ENCODE peak calls at places on chromosomes 3 and 15, in nine cellular contexts. One of them, this sample, is unnamed.

GRCh38 chr3:107913671-107914070 is 177.2 kb downstream of the CD47 start:
- DNase-seq in GF-D8: no peak
- DNase-seq in mucosa of descending colon: no peak
- DNase-seq in H54: no peak
- DNase-seq in iPS-NIHi11: no peak
- DNase-seq in Kasumi-1: no peak
- DNase-seq in uterus: no peak
- DNase-seq in AG08396: no peak
- DNase-seq in AML-193: no peak
- DNase-seq in this sample: no peak

GRCh38 chr15:98384328-98385029 is 263.9 kb upstream of the IGF1R start:
- DNase-seq in Kasumi-1: no peak
- DNase-seq in AML-193: no peak
- DNase-seq in mucosa of descending colon: no peak
- DNase-seq in GF-D8: no peak
- DNase-seq in iPS-NIHi11: no peak
- DNase-seq in AG08396: no peak
- DNase-seq in uterus: no peak
- DNase-seq in H54: no peak
- DNase-seq in this sample: no peak

GRCh38 chr3:120688121-120688520 is 6.1 kb upstream of the HGD start:
- DNase-seq in Kasumi-1: peak
- DNase-seq in iPS-NIHi11: no peak
- DNase-seq in GF-D8: no peak
- DNase-seq in mucosa of descending colon: no peak
- DNase-seq in uterus: no peak
- DNase-seq in AML-193: peak
- DNase-seq in H54: no peak
- DNase-seq in AG08396: peak
- DNase-seq in this sample: peak

GRCh38 chr15:78148392-78149067 is 632 bp upstream of the IDH3A start:
- DNase-seq in AG08396: no peak
- DNase-seq in GF-D8: no peak
- DNase-seq in uterus: no peak
- DNase-seq in Kasumi-1: no peak
- DNase-seq in AML-193: no peak
- DNase-seq in mucosa of descending colon: no peak
- DNase-seq in iPS-NIHi11: no peak
- DNase-seq in H54: no peak
- DNase-seq in this sample: no peak

GRCh38 chr3:184795493-184796198 is 16.3 kb upstream of the VPS8 start:
- DNase-seq in AML-193: no peak
- DNase-seq in GF-D8: no peak
- DNase-seq in AG08396: no peak
- DNase-seq in uterus: no peak
- DNase-seq in mucosa of descending colon: no peak
- DNase-seq in iPS-NIHi11: peak
- DNase-seq in H54: no peak
- DNase-seq in Kasumi-1: peak
- DNase-seq in this sample: no peak

GRCh38 chr15:58327958-58328357 is 103.8 kb upstream of the LIPC start:
- DNase-seq in AG08396: no peak
- DNase-seq in iPS-NIHi11: no peak
- DNase-seq in mucosa of descending colon: no peak
- DNase-seq in H54: no peak
- DNase-seq in uterus: no peak
- DNase-seq in GF-D8: no peak
- DNase-seq in AML-193: no peak
- DNase-seq in Kasumi-1: no peak
- DNase-seq in this sample: no peak

GRCh38 chr15:40098489-40099261 is 10.0 kb downstream of the BMF start:
- DNase-seq in iPS-NIHi11: no peak
- DNase-seq in AG08396: peak
- DNase-seq in AML-193: peak
- DNase-seq in mucosa of descending colon: peak
- DNase-seq in Kasumi-1: peak
- DNase-seq in H54: peak
- DNase-seq in uterus: peak
- DNase-seq in GF-D8: peak
- DNase-seq in this sample: peak

GRCh38 chr3:127215714-127216414 is 22.9 kb downstream of the PRR23E start:
- DNase-seq in Kasumi-1: peak
- DNase-seq in uterus: no peak
- DNase-seq in GF-D8: no peak
- DNase-seq in AG08396: no peak
- DNase-seq in AML-193: no peak
- DNase-seq in H54: no peak
- DNase-seq in mucosa of descending colon: no peak
- DNase-seq in iPS-NIHi11: no peak
- DNase-seq in this sample: no peak

GRCh38 chr3:4866841-4867240 is 112.4 kb upstream of the BHLHE40 start:
- DNase-seq in mucosa of descending colon: no peak
- DNase-seq in Kasumi-1: no peak
- DNase-seq in iPS-NIHi11: no peak
- DNase-seq in H54: no peak
- DNase-seq in AG08396: peak
- DNase-seq in AML-193: no peak
- DNase-seq in uterus: no peak
- DNase-seq in GF-D8: no peak
- DNase-seq in this sample: no peak

GRCh38 chr3:50961361-50961760 is 286.6 kb downstream of the DOCK3 start:
- DNase-seq in mucosa of descending colon: no peak
- DNase-seq in Kasumi-1: peak
- DNase-seq in AG08396: no peak
- DNase-seq in uterus: no peak
- DNase-seq in AML-193: no peak
- DNase-seq in GF-D8: peak
- DNase-seq in H54: no peak
- DNase-seq in iPS-NIHi11: no peak
- DNase-seq in this sample: no peak

GRCh38 chr15:78907577-78907976 is 34.9 kb downstream of the MORF4L1 start:
- DNase-seq in H54: no peak
- DNase-seq in Kasumi-1: peak
- DNase-seq in GF-D8: no peak
- DNase-seq in uterus: no peak
- DNase-seq in iPS-NIHi11: peak
- DNase-seq in mucosa of descending colon: no peak
- DNase-seq in AML-193: no peak
- DNase-seq in AG08396: no peak
- DNase-seq in this sample: no peak

GRCh38 chr3:149299938-149300791 is 33.3 kb downstream of the TM4SF18 start:
- DNase-seq in GF-D8: peak
- DNase-seq in mucosa of descending colon: peak
- DNase-seq in AG08396: peak
- DNase-seq in uterus: peak
- DNase-seq in H54: peak
- DNase-seq in Kasumi-1: peak
- DNase-seq in iPS-NIHi11: peak
- DNase-seq in AML-193: peak
- DNase-seq in this sample: peak

GRCh38 chr3:140636452-140637138 is 41.3 kb upstream of the TRIM42 start:
- DNase-seq in iPS-NIHi11: no peak
- DNase-seq in H54: no peak
- DNase-seq in Kasumi-1: no peak
- DNase-seq in uterus: no peak
- DNase-seq in mucosa of descending colon: no peak
- DNase-seq in AML-193: no peak
- DNase-seq in AG08396: no peak
- DNase-seq in GF-D8: no peak
- DNase-seq in this sample: no peak

GRCh38 chr15:84653584-84653909 is 536 bp downstream of the WDR73 start:
- DNase-seq in iPS-NIHi11: no peak
- DNase-seq in AML-193: peak
- DNase-seq in GF-D8: no peak
- DNase-seq in uterus: no peak
- DNase-seq in H54: no peak
- DNase-seq in AG08396: no peak
- DNase-seq in Kasumi-1: no peak
- DNase-seq in mucosa of descending colon: no peak
- DNase-seq in this sample: no peak

GRCh38 chr3:176767385-176767784 is 429.9 kb downstream of the TBL1XR1 start:
- DNase-seq in iPS-NIHi11: no peak
- DNase-seq in GF-D8: no peak
- DNase-seq in mucosa of descending colon: no peak
- DNase-seq in AML-193: no peak
- DNase-seq in H54: peak
- DNase-seq in uterus: no peak
- DNase-seq in Kasumi-1: no peak
- DNase-seq in AG08396: peak
- DNase-seq in this sample: peak

GRCh38 chr15:35186346-35186745 is 101.3 kb upstream of the NANOGP8 start:
- DNase-seq in AG08396: no peak
- DNase-seq in uterus: no peak
- DNase-seq in GF-D8: no peak
- DNase-seq in mucosa of descending colon: no peak
- DNase-seq in Kasumi-1: no peak
- DNase-seq in iPS-NIHi11: no peak
- DNase-seq in H54: no peak
- DNase-seq in AML-193: no peak
- DNase-seq in this sample: no peak

GRCh38 chr3:13711911-13712650 is 163.2 kb downstream of the FBLN2 start:
- DNase-seq in mucosa of descending colon: no peak
- DNase-seq in H54: no peak
- DNase-seq in Kasumi-1: no peak
- DNase-seq in uterus: no peak
- DNase-seq in iPS-NIHi11: no peak
- DNase-seq in GF-D8: no peak
- DNase-seq in AML-193: no peak
- DNase-seq in AG08396: no peak
- DNase-seq in this sample: no peak

GRCh38 chr3:160720123-160720746 is 35.8 kb upstream of the PPM1L start:
- DNase-seq in H54: no peak
- DNase-seq in iPS-NIHi11: peak
- DNase-seq in mucosa of descending colon: no peak
- DNase-seq in Kasumi-1: no peak
- DNase-seq in AML-193: no peak
- DNase-seq in uterus: no peak
- DNase-seq in GF-D8: no peak
- DNase-seq in AG08396: no peak
- DNase-seq in this sample: no peak

GRCh38 chr3:182651461-182651860 is 141.8 kb upstream of the ATP11B start:
- DNase-seq in mucosa of descending colon: peak
- DNase-seq in AG08396: no peak
- DNase-seq in iPS-NIHi11: no peak
- DNase-seq in GF-D8: no peak
- DNase-seq in uterus: no peak
- DNase-seq in H54: no peak
- DNase-seq in AML-193: no peak
- DNase-seq in Kasumi-1: no peak
- DNase-seq in this sample: no peak

GRCh38 chr3:53809764-53810400 is 36.3 kb downstream of the CHDH start:
- DNase-seq in mucosa of descending colon: no peak
- DNase-seq in H54: no peak
- DNase-seq in GF-D8: no peak
- DNase-seq in AG08396: no peak
- DNase-seq in AML-193: no peak
- DNase-seq in Kasumi-1: no peak
- DNase-seq in uterus: no peak
- DNase-seq in iPS-NIHi11: no peak
- DNase-seq in this sample: no peak

GRCh38 chr3:193711523-193711963 is 118.5 kb downstream of the OPA1 start:
- DNase-seq in Kasumi-1: no peak
- DNase-seq in mucosa of descending colon: no peak
- DNase-seq in uterus: no peak
- DNase-seq in iPS-NIHi11: no peak
- DNase-seq in H54: no peak
- DNase-seq in AML-193: no peak
- DNase-seq in GF-D8: no peak
- DNase-seq in AG08396: no peak
- DNase-seq in this sample: no peak

GRCh38 chr3:30012941-30013543 is 593.4 kb upstream of the TGFBR2 start:
- DNase-seq in iPS-NIHi11: peak
- DNase-seq in Kasumi-1: peak
- DNase-seq in H54: peak
- DNase-seq in mucosa of descending colon: peak
- DNase-seq in AML-193: peak
- DNase-seq in AG08396: peak
- DNase-seq in uterus: peak
- DNase-seq in GF-D8: no peak
- DNase-seq in this sample: peak